ENCODE peak calls at places on chromosomes 7 and 10, in eight cellular contexts. One of them, this sample, is unnamed.

GRCh38 chr10:33799281-33799943 is 464.9 kb upstream of the NRP1 start:
- DNase-seq in central memory CD4-positive, alpha-beta T cell: no peak
- DNase-seq in fibroblast of pulmonary artery: no peak
- DNase-seq in EL: peak; percentile 44
- DNase-seq in left cardiac atrium: no peak
- DNase-seq in NT2/D1: no peak
- DNase-seq in SHP77: no peak
- DNase-seq in GM18507: no peak
- DNase-seq in this sample: no peak

GRCh38 chr10:1572519-1573333 is 164.6 kb downstream of the ADARB2 start:
- DNase-seq in GM18507: no peak
- DNase-seq in SHP77: no peak
- DNase-seq in fibroblast of pulmonary artery: no peak
- DNase-seq in NT2/D1: no peak
- DNase-seq in EL: no peak
- DNase-seq in central memory CD4-positive, alpha-beta T cell: no peak
- DNase-seq in left cardiac atrium: no peak
- DNase-seq in this sample: no peak

GRCh38 chr7:15130666-15131541 is 228.4 kb upstream of the DGKB start:
- DNase-seq in fibroblast of pulmonary artery: peak; percentile 64
- DNase-seq in central memory CD4-positive, alpha-beta T cell: no peak
- DNase-seq in left cardiac atrium: no peak
- DNase-seq in EL: peak; percentile 71
- DNase-seq in SHP77: no peak
- DNase-seq in GM18507: no peak
- DNase-seq in NT2/D1: no peak
- DNase-seq in this sample: no peak

GRCh38 chr10:128263891-128264688 is 137.9 kb upstream of the MKI67 start:
- DNase-seq in NT2/D1: peak; percentile 47
- DNase-seq in SHP77: peak; percentile 64
- DNase-seq in EL: peak; percentile 20
- DNase-seq in central memory CD4-positive, alpha-beta T cell: no peak
- DNase-seq in fibroblast of pulmonary artery: peak; percentile 65
- DNase-seq in GM18507: no peak
- DNase-seq in left cardiac atrium: peak; percentile 60
- DNase-seq in this sample: peak; percentile 82

GRCh38 chr7:27699751-27700150 is 37.1 kb upstream of the HIBADH start:
- DNase-seq in central memory CD4-positive, alpha-beta T cell: no peak
- DNase-seq in GM18507: no peak
- DNase-seq in EL: no peak
- DNase-seq in NT2/D1: no peak
- DNase-seq in SHP77: no peak
- DNase-seq in left cardiac atrium: no peak
- DNase-seq in fibroblast of pulmonary artery: no peak
- DNase-seq in this sample: no peak

GRCh38 chr7:31910191-31910590 is 160.0 kb downstream of the PDE1C start:
- DNase-seq in fibroblast of pulmonary artery: no peak
- DNase-seq in GM18507: no peak
- DNase-seq in SHP77: no peak
- DNase-seq in central memory CD4-positive, alpha-beta T cell: no peak
- DNase-seq in EL: no peak
- DNase-seq in NT2/D1: no peak
- DNase-seq in left cardiac atrium: no peak
- DNase-seq in this sample: no peak

GRCh38 chr10:94859086-94859485 is 79.4 kb upstream of the CYP2C9 start:
- DNase-seq in central memory CD4-positive, alpha-beta T cell: no peak
- DNase-seq in SHP77: no peak
- DNase-seq in NT2/D1: no peak
- DNase-seq in fibroblast of pulmonary artery: no peak
- DNase-seq in left cardiac atrium: no peak
- DNase-seq in GM18507: no peak
- DNase-seq in EL: no peak
- DNase-seq in this sample: no peak

GRCh38 chr7:139749545-139749944 is 28.3 kb downstream of the HIPK2 start:
- DNase-seq in NT2/D1: no peak
- DNase-seq in left cardiac atrium: no peak
- DNase-seq in SHP77: peak; percentile 94
- DNase-seq in EL: no peak
- DNase-seq in GM18507: no peak
- DNase-seq in central memory CD4-positive, alpha-beta T cell: no peak
- DNase-seq in fibroblast of pulmonary artery: no peak
- DNase-seq in this sample: no peak

This sample was measured in HAP-1.